ENCODE peak calls at places on chromosome 3, in four cellular contexts. I is Panc1; H is A549; Z is CD8-positive, alpha-beta T cell. J is an unnamed sample. For H3K9me3 and H3K4me1, the result is how much of the 10 kb centered on the place peaks cover.

GRCh38 chr3:187012609-187013051 is 82.3 kb downstream of the ST6GAL1 start:
- DNase-seq in I (no peak), H (no peak), Z (peak), J (peak)

GRCh38 chr3:157122116-157122515 is 37.8 kb downstream of the CCNL1 start:
- DNase-seq in I (no peak), H (peak), Z (no peak), J (no peak)

GRCh38 chr3:187769771-187770170 is 24.5 kb upstream of the BCL6 start:
- DNase-seq in I (no peak), H (no peak), Z (no peak), J (no peak)

GRCh38 chr3:13858768-13859520 is 20.9 kb downstream of the WNT7A start:
- DNase-seq in I (no peak), H (no peak), Z (no peak), J (no peak)

GRCh38 chr3:136960838-136961836 is 3.4 kb downstream of the IL20RB start:
- DNase-seq in I (no peak), H (no peak), Z (no peak), J (no peak)

GRCh38 chr3:58620446-58620845 is 43.3 kb upstream of the FAM107A start:
- DNase-seq in I (no peak), H (no peak), Z (no peak), J (no peak)

GRCh38 chr3:194579091-194579606 is 54.1 kb downstream of the TMEM44 start:
- DNase-seq in I (no peak), H (no peak), Z (no peak), J (peak)

GRCh38 chr3:44076221-44076829 is 165.4 kb upstream of the TOPAZ1 start:
- DNase-seq in I (no peak), H (no peak), Z (no peak), J (no peak)

GRCh38 chr3:53709856-53710674 is 136.2 kb downstream of the CHDH start:
- DNase-seq in I (peak), H (peak), Z (peak), J (peak)

GRCh38 chr3:184399410-184399809 is 19.6 kb downstream of the CHRD start:
- DNase-seq in I (no peak), H (peak), Z (no peak), J (no peak)

GRCh38 chr3:77887611-77888010 is 847.7 kb downstream of the ROBO2 start:
- DNase-seq in I (no peak), H (no peak), Z (no peak), J (no peak)

GRCh38 chr3:138877246-138877645 is 42.5 kb upstream of the PIK3CB start:
- DNase-seq in I (no peak), H (no peak), Z (no peak), J (no peak)

GRCh38 chr3:105715372-105715771 is 153.4 kb downstream of the CBLB start:
- DNase-seq in I (no peak), H (peak), Z (no peak), J (no peak)

GRCh38 chr3:31813197-31813596 is 167.9 kb downstream of the OSBPL10 start:
- DNase-seq in I (no peak), H (no peak), Z (no peak), J (no peak)

GRCh38 chr3:49500408-49501257 is 30.6 kb downstream of the DAG1 start:
- DNase-seq in I (no peak), H (peak), Z (no peak), J (peak)

GRCh38 chr3:10245313-10245712 is 2.9 kb upstream of the TATDN2 start:
- DNase-seq in I (no peak), H (no peak), Z (no peak), J (no peak)

GRCh38 chr3:38325256-38325655 is 21.3 kb upstream of the XYLB start:
- DNase-seq in I (no peak), H (no peak), Z (no peak), J (peak)

GRCh38 chr3:184609861-184610365 is 48.3 kb downstream of the EPHB3 start:
- DNase-seq in I (no peak), H (no peak), Z (no peak), J (no peak)

GRCh38 chr3:69305011-69305410 is 80.9 kb downstream of the FRMD4B start:
- DNase-seq in I (no peak), H (no peak), Z (no peak), J (no peak)

GRCh38 chr3:165462616-165463334 is 266.6 kb upstream of the SLITRK3 start:
- DNase-seq in I (no peak), H (no peak), Z (no peak), J (no peak)

GRCh38 chr3:65588884-65589283 is 449.8 kb downstream of the MAGI1 start:
- DNase-seq in I (no peak), H (no peak), Z (no peak), J (no peak)

GRCh38 chr3:119589087-119589773 is 8.5 kb upstream of the PLA1A start:
- DNase-seq in I (no peak), H (no peak), Z (no peak), J (no peak)

GRCh38 chr3:161305095-161305991 is 66.0 kb downstream of the SPTSSB start:
- DNase-seq in I (no peak), H (peak), Z (no peak), J (no peak)

GRCh38 chr3:171970301-171970788 is 69.0 kb upstream of the FNDC3B start:
- DNase-seq in I (no peak), H (no peak), Z (no peak), J (no peak)

GRCh38 chr3:126500016-126500415 is 17.6 kb downstream of the UROC1 start:
- DNase-seq in I (no peak), H (no peak), Z (no peak), J (no peak)

GRCh38 chr3:143807987-143808386 is 40.3 kb downstream of the SLC9A9 start:
- DNase-seq in I (no peak), H (no peak), Z (no peak), J (no peak)

GRCh38 chr3:190378240-190378891 is 9.6 kb upstream of the CLDN16 start:
- DNase-seq in I (no peak), H (peak), Z (no peak), J (no peak)

GRCh38 chr3:184016820-184017671 is 638 bp downstream of the ABCC5 start:
- DNase-seq in I (no peak), H (peak), Z (no peak), J (peak)

GRCh38 chr3:186057594-186057993 is 51.3 kb downstream of the ETV5 start:
- DNase-seq in I (no peak), H (peak), Z (no peak), J (no peak)

DNA sequence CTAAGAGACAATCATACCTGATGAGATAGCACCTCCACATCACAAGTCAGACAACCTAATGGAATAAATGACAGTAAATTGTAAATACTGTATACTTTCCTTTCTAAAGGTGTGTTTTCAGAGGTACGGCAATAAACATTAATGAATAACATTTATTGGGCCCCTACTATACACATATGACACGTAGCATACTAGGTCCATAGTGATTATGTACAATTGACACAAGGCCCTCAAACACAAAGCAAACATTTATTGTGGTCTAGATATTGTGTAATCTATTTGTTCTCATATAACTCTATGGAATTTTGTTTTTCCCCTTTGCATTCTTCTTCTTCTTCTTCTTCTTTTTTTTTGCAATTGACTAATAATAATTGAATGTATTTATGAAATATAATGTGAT is 429.8 kb downstream of the FOXP1 start:
- DNase-seq in I (no peak), H (no peak), Z (no peak), J (no peak)
- H3K9me3 ChIP-seq in I (under half), H (under half), Z (under half), J (under half)

GRCh38 chr3:8505621-8506020 is 4.0 kb downstream of the LMCD1 start:
- DNase-seq in I (no peak), H (no peak), Z (no peak), J (no peak)
- H3K4me1 ChIP-seq in I (half or more), H (half or more), Z (under half), J (half or more)

DNA sequence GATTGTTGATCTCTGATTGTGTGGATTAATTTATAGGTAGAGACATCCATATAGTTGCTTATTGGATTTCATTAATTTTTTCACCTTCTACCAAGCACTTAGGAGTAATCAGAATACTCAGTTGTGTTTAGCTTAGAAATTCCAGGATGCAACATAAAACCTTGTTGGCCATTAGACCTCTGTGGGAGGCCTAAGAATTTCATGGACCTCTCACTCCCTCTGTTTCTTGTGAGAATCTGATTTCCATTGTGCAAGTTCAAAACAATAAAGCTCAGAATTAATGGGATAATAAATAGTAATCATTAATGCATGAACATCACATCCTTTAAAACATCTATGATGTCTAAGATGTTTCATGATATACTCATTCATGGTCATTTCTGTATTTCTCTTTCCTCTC is 332.4 kb downstream of the GRM7 start:
- DNase-seq in I (no peak), H (no peak), Z (no peak), J (no peak)
- H3K9me3 ChIP-seq in I (under half), H (under half), Z (under half), J (under half)

DNA sequence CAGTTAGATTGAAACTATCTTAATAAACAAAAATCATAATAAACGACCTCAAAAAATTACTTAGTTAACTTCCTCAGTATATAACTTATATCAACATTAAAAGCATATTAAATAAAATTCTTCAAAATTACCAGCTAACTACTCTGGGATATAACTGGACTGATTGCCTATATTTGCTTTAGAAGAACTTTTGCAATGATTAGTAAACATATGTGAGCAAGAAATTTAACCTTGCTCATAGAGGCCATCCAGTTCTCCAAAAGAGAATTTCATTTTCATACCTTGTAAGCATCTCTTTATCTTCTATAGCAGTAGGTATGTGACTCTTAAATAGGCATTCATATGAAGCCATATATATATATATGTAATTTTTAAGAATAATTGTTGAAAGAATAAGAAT is 24.9 kb downstream of the MBNL1 start:
- DNase-seq in I (no peak), H (no peak), Z (no peak), J (no peak)
- H3K4me1 ChIP-seq in I (under half), H (half or more), Z (half or more), J (under half)

GRCh38 chr3:17726313-17726712 is 16.1 kb downstream of the TBC1D5 start:
- DNase-seq in I (no peak), H (no peak), Z (no peak), J (no peak)
- H3K9me3 ChIP-seq in I (under half), H (under half), Z (under half), J (under half)

DNA sequence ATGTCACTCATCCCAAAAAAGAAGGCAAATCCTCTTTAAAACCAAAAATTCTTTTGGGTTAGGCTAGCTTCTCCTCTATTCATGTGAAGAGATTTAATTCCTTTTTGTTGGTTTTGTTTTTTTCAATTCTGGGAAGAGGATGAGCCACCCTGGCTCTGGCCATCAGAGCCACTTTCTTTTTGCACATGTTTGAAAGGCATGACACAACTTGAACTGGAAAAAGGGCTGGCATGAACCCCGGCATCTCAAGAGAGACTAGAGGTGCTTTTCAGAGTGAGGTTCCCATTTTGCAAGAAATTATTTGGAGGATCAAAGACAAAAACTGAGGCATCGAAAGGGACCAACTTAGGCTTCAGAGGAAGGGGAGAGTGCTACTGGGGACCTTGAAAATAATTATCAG is 73.6 kb downstream of the WWTR1 start:
- DNase-seq in I (no peak), H (no peak), Z (no peak), J (no peak)
- H3K4me1 ChIP-seq in I (half or more), H (half or more), Z (under half), J (under half)

GRCh38 chr3:43014990-43015389 is 35.9 kb downstream of the GASK1A start:
- DNase-seq in I (no peak), H (no peak), Z (no peak), J (no peak)
- H3K9me3 ChIP-seq in I (under half), H (under half), Z (half or more), J (under half)